ENCODE peak calls at places on chromosomes 2 and 18, in six cellular contexts. Y is lower leg skin, S is left lung, C is foreskin fibroblast, G is BE2C, W is keratinocyte. D is an unnamed sample.

GRCh38 chr2:137797630-137798029 is 166.6 kb upstream of the HNMT start:
- DNase-seq in W (no peak), S (no peak), G (no peak), C (no peak), Y (no peak), D (no peak)

GRCh38 chr2:203904022-203904421 is 32.5 kb upstream of the ICOS start:
- DNase-seq in Y (no peak), W (no peak), G (no peak), C (no peak), S (no peak), D (no peak)

GRCh38 chr2:26327291-26328272 is 18.4 kb upstream of the SELENOI start:
- DNase-seq in C (peak), G (no peak), Y (no peak), W (no peak), S (no peak), D (no peak)

GRCh38 chr18:8471373-8471772 is 137.9 kb upstream of the RAB12 start:
- DNase-seq in S (no peak), Y (no peak), G (no peak), W (no peak), C (no peak), D (no peak)

GRCh38 chr18:25898965-25899364 is 191.4 kb downstream of the SS18 start:
- DNase-seq in S (no peak), G (peak), Y (no peak), W (no peak), C (no peak), D (no peak)

GRCh38 chr2:58006952-58007284 is 39.7 kb upstream of the VRK2 start:
- DNase-seq in Y (no peak), C (no peak), G (no peak), S (no peak), W (no peak), D (no peak)

GRCh38 chr2:128754246-128754724 is 435.6 kb upstream of the HS6ST1 start:
- DNase-seq in C (no peak), S (no peak), G (peak), Y (no peak), W (no peak), D (no peak)

GRCh38 chr18:57942493-57942892 is 101.5 kb upstream of the NEDD4L start:
- DNase-seq in C (no peak), Y (no peak), G (no peak), W (no peak), S (no peak), D (no peak)

GRCh38 chr2:72755647-72756423 is 70.0 kb downstream of the EXOC6B start:
- DNase-seq in C (no peak), Y (no peak), W (no peak), S (no peak), G (no peak), D (no peak)

GRCh38 chr2:197308635-197309368 is 1.8 kb downstream of the ANKRD44 start:
- DNase-seq in Y (no peak), C (no peak), S (no peak), G (no peak), W (no peak), D (no peak)

GRCh38 chr18:77086034-77086433 is 46.5 kb downstream of the MBP start:
- DNase-seq in C (peak), Y (peak), W (peak), G (no peak), S (no peak), D (no peak)

GRCh38 chr2:204434660-204435462 is 110.4 kb upstream of the PARD3B start:
- DNase-seq in G (no peak), S (no peak), Y (no peak), W (no peak), C (no peak), D (no peak)

GRCh38 chr2:189297446-189297845 is 117.9 kb upstream of the COL5A2 start:
- DNase-seq in S (no peak), W (no peak), G (no peak), Y (no peak), C (peak), D (no peak)

GRCh38 chr18:74516271-74517235 is 17.7 kb upstream of the CNDP1 start:
- DNase-seq in W (no peak), C (no peak), G (no peak), S (peak), Y (peak), D (no peak)

GRCh38 chr2:19219060-19219459 is 139.4 kb downstream of the OSR1 start:
- DNase-seq in W (no peak), G (no peak), C (no peak), Y (no peak), S (no peak), D (no peak)

GRCh38 chr2:98219152-98219551 is 127.1 kb upstream of the CNGA3 start:
- DNase-seq in W (no peak), C (no peak), Y (no peak), S (no peak), G (no peak), D (no peak)

GRCh38 chr2:99085400-99085799 is 56.1 kb upstream of the C2orf15 start:
- DNase-seq in C (no peak), Y (no peak), G (no peak), W (no peak), S (no peak), D (no peak)

GRCh38 chr18:23265691-23266399 is 130.6 kb downstream of the CABLES1 start:
- DNase-seq in G (no peak), S (no peak), Y (no peak), W (no peak), C (no peak), D (no peak)

GRCh38 chr2:198883604-198884003 is 574.1 kb downstream of the SATB2 start:
- DNase-seq in G (no peak), W (no peak), S (no peak), Y (no peak), C (peak), D (no peak)

DNA sequence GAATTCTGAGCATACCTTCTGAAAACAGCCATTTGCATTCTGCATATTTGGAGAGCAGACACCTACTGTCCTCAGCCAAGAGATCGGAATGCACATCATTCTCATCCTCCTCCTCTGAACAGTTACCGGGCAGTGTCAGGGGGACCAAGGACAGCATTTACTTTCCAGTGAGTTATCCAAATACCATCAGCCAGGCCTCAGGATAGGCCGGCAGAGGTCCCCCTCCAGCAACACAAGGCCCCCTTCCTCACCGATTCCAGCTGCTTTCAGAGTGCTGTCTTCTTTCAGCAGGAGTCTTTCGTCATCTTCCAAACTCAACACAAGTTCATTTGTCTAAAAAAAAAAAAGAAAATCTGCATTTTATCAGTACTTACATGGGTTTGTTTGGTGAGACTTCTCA is 55.3 kb downstream of the C2orf76 start:
- DNase-seq in Y (no peak), S (no peak), W (no peak), G (no peak), C (no peak), D (no peak)
- TF ChIP-seq CTCF in Y (no peak), S (no peak), W (no peak), G (no peak), C (no peak), D (no peak)

GRCh38 chr2:96819876-96820511 is 3.9 kb downstream of the CNNM3 start:
- DNase-seq in W (no peak), Y (no peak), S (no peak), G (no peak), C (no peak), D (no peak)
- TF ChIP-seq CTCF in W (no peak), Y (no peak), S (no peak), G (no peak), C (no peak), D (no peak)

GRCh38 chr2:195498176-195498575 is 158.8 kb upstream of the SLC39A10 start:
- DNase-seq in W (no peak), S (no peak), Y (no peak), C (no peak), G (peak), D (no peak)
- TF ChIP-seq CTCF in W (peak), S (peak), Y (no peak), C (peak), G (peak), D (no peak)

GRCh38 chr2:156435392-156435724 is 821 bp upstream of the GPD2 start:
- DNase-seq in W (no peak), C (no peak), G (no peak), Y (no peak), S (no peak), D (no peak)

GRCh38 chr2:156434461-156435291 is 1.5 kb upstream of the GPD2 start:
- DNase-seq in Y (no peak), W (no peak), G (no peak), C (no peak), S (no peak), D (no peak)

GRCh38 chr2:156437272-156437671 is 1.1 kb downstream of the GPD2 start:
- DNase-seq in W (no peak), C (peak), S (no peak), G (no peak), Y (peak), D (no peak)

GRCh38 chr2:156436477-156437085 is 402 bp downstream of the GPD2 start:
- DNase-seq in W (no peak), S (no peak), C (no peak), G (no peak), Y (no peak), D (no peak)

GRCh38 chr2:156435725-156436476 is at the start of gene GPD2:
- DNase-seq in Y (peak), S (peak), G (peak), C (peak), W (no peak), D (peak)
- TF ChIP-seq CTCF in Y (no peak), S (peak), G (no peak), C (no peak), W (no peak), D (no peak)

DNA sequence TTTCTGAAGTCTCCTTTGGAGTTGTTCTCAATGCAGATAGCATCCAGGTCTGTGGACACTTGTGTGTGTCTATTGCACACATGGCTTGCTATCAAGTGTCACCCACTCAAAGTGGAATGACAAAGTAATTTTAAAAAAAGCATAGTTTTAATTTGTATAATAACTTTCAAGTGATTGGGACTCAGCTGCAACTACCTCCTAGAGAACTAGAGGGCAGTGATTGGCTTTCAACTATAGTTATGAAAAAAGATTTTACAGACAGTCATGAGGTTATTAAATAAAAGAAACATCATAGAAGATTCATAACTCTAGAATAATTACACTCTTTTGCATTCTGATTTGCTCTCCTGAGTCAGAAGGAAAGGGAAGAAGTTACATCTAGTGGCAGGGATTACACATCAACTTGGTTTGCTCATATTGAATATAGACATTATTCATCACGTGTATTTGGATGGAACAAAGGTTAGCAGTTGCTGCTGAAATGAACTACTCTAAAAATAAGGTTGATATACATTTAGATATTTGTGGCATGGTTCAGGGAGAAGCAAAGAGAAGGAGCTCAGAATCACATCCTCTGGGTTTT is 4.7 kb downstream of the GPR39 start:
- DNase-seq in S (no peak), Y (no peak), W (no peak), G (no peak), C (no peak), D (no peak)
- TF ChIP-seq CTCF in S (no peak), Y (no peak), W (peak), G (no peak), C (peak), D (no peak)